ENCODE peak calls at places on chromosome 22, in seven cellular contexts. T, Z, D, S, G, O and E are unnamed samples.

GRCh38 chr22:27751277-27752070 is 50.1 kb downstream of the MN1 start:
- DNase-seq in Z (no peak), S (no peak), O (no peak), G (no peak), T (no peak), D (peak; percentile 4), E (no peak)

GRCh38 chr22:45452565-45453449 is 39.3 kb downstream of the RIBC2 start:
- DNase-seq in Z (no peak), G (no peak), O (no peak), S (no peak), T (no peak), D (no peak), E (peak; percentile 87)

GRCh38 chr22:18068381-18068988 is 9.3 kb upstream of the PEX26 start:
- DNase-seq in D (no peak), Z (no peak), S (no peak), G (no peak), T (no peak), O (no peak), E (peak; percentile 81)

GRCh38 chr22:32905400-32905799 is 103.9 kb downstream of the TIMP3 start:
- DNase-seq in O (no peak), T (no peak), S (no peak), D (no peak), Z (no peak), G (no peak), E (no peak)

GRCh38 chr22:22196018-22196533 is 48.5 kb upstream of the VPREB1 start:
- DNase-seq in O (no peak), Z (peak; percentile 65), G (no peak), D (no peak), T (no peak), S (no peak), E (no peak)

GRCh38 chr22:39230261-39231196 is 14.3 kb downstream of the PDGFB start:
- DNase-seq in D (no peak), S (no peak), G (no peak), Z (no peak), O (no peak), T (no peak), E (no peak)

GRCh38 chr22:18056161-18056666 is 21.6 kb upstream of the PEX26 start:
- DNase-seq in T (peak; percentile 56), Z (peak; percentile 73), G (peak; percentile 28), O (peak; percentile 44), S (peak; percentile 62), D (peak; percentile 84), E (peak; percentile 84)

GRCh38 chr22:23263651-23264555 is 83.6 kb downstream of the BCR start:
- DNase-seq in O (no peak), T (no peak), G (no peak), S (no peak), D (peak; percentile 88), Z (no peak), E (no peak)

GRCh38 chr22:39514373-39514973 is 5.9 kb upstream of the ATF4 start:
- DNase-seq in O (no peak), S (no peak), G (peak; percentile 64), D (no peak), Z (no peak), T (peak; percentile 62), E (peak; percentile 40)

DNA sequence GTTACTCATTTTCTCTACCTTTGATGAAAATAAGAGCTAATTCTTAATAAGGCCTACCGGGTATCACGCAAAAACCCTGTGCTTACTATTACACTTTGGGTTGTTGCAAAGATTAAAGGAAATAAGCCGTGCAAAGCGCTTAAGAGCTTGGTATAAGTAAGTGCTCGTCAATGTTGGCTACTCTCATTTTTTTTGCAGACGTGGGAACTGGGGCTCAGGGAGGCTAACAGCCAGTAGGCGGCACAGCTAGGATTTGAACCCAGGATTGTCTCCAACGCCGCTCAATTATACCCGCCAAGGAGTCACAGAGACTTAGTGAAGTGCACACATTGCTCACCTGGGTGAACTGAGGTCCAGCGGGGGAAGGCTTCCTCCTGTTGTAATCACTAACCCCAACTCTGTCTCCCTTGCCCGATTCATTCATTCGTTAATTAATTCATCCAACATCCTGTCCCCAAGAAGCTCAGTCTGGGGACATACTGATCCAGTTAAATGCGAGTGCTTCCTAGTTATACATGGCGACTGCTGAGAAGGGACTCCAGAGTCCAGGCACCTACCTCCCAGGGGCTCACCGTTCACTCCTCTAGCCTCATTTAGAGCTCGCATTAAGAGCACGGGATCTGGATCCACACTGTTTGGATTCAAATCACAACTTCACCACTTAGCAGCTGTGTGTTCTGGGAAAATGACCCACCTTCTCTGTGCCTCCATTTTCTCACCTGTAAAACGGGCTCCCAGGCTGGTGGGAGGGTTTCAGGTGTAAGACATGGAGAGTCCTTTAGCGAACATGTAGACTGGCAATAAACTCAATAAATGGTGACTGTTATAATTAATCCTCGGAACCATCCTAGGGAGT is 869 bp upstream of the MTFP1 start:
- DNase-seq in D (no peak), O (peak; percentile 30), Z (peak; percentile 40), T (no peak), G (no peak), S (no peak), E (no peak)
- TF ChIP-seq CTCF in D (no peak), O (no peak), Z (peak; percentile 16), T (peak; percentile 34), G (no peak), S (no peak), E (peak; percentile 27)

GRCh38 chr22:36573815-36574350 is 44.9 kb upstream of the EIF3D start:
- DNase-seq in O (no peak), D (no peak), T (no peak), Z (no peak), G (no peak), S (no peak), E (no peak)

GRCh38 chr22:36579441-36579840 is 50.5 kb upstream of the EIF3D start:
- DNase-seq in G (no peak), O (no peak), D (peak; percentile 21), T (no peak), S (no peak), Z (no peak), E (no peak)

GRCh38 chr22:36578619-36579018 is 49.7 kb upstream of the EIF3D start:
- DNase-seq in S (no peak), Z (no peak), O (no peak), G (no peak), D (peak; percentile 33), T (no peak), E (no peak)

GRCh38 chr22:36580371-36580770 is 51.4 kb upstream of the EIF3D start:
- DNase-seq in T (no peak), Z (no peak), O (no peak), D (no peak), S (no peak), G (no peak), E (no peak)

DNA sequence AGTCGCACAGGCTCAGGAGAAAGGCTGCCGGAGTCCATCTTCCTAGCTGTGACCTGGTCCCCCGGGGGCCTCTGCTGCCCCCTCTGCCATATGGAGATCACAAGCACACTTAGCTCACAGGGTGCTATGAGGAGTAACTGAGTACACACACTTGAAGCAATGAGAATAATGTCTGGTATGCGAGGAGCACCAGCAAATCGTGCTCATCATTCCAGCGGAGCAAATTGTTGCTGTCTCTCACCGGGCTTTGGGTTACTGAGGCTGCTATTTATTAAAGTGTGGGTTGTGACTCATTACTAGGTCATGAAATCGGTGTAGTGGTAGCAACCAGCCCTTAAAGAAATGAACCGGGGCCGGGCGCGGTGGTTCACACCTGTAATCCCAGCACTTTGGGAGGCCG is 48.1 kb upstream of the EIF3D start:
- DNase-seq in D (no peak), Z (no peak), O (peak; percentile 68), S (no peak), G (no peak), T (peak; percentile 93), E (peak; percentile 97)
- H3K4me3 ChIP-seq in D (no peak overlapping the region), Z (no peak overlapping the region), O (no peak overlapping the region), S (no peak overlapping the region), G (no peak overlapping the region), T (no peak overlapping the region), E (no peak overlapping the region)

DNA sequence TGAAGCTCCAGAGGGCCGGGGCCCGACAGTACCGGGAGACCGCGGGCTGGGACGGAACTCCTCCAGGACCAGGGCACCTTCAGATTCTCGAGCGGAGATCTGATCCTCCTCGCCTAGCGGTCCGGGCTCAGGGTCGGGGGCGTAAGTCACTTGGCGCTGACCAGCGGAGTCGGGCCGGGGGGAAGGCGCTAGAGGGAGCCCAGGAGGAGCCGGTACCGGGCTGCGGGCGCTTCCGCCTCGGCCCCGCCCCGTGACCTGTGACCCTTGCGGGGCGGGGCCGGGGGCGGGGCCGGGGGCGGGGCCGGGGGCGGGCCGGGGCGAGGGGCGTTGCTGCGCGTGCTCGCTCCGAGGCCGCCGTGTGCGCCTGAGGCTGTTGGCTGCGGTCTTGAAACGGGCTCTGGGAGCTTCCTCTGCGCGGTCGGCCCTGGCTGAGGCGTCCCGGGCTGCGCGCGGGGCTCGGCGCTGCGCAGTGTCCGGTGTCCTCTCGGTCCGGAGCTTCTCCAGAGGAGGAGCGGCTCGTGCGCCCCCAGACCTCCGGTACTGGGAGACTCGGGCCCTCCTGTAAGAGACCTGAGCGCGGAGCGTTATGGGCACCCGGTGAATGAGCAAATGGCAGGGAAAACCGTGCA is at the start of gene ARSA:
- DNase-seq in G (peak; percentile 89), T (peak; percentile 83), Z (peak; percentile 86), O (peak; percentile 56), S (peak; percentile 90), D (peak; percentile 96), E (peak; percentile 81)
- TF ChIP-seq CTCF in G (peak; percentile 34), T (peak; percentile 51), Z (peak; percentile 15), O (peak; percentile 32), S (peak; percentile 33), D (peak; percentile 22), E (no peak)

GRCh38 chr22:21043856-21044535 is 1.8 kb upstream of the LRRC74B start:
- DNase-seq in G (no peak), Z (no peak), D (peak; percentile 36), T (no peak), S (no peak), O (no peak), E (no peak)

GRCh38 chr22:21041937-21042336 is 3.8 kb upstream of the LRRC74B start:
- DNase-seq in O (no peak), T (peak; percentile 71), G (no peak), Z (no peak), D (no peak), S (no peak), E (peak; percentile 35)

GRCh38 chr22:21045585-21046294 is at the start of gene LRRC74B:
- DNase-seq in G (peak; percentile 92), Z (peak; percentile 94), S (peak; percentile 90), D (peak; percentile 92), O (peak; percentile 78), T (peak; percentile 95), E (peak; percentile 90)

GRCh38 chr22:21044931-21045584 is 688 bp upstream of the LRRC74B start:
- DNase-seq in S (no peak), Z (no peak), T (peak; percentile 89), D (peak; percentile 79), G (peak; percentile 67), O (no peak), E (peak; percentile 66)

DNA sequence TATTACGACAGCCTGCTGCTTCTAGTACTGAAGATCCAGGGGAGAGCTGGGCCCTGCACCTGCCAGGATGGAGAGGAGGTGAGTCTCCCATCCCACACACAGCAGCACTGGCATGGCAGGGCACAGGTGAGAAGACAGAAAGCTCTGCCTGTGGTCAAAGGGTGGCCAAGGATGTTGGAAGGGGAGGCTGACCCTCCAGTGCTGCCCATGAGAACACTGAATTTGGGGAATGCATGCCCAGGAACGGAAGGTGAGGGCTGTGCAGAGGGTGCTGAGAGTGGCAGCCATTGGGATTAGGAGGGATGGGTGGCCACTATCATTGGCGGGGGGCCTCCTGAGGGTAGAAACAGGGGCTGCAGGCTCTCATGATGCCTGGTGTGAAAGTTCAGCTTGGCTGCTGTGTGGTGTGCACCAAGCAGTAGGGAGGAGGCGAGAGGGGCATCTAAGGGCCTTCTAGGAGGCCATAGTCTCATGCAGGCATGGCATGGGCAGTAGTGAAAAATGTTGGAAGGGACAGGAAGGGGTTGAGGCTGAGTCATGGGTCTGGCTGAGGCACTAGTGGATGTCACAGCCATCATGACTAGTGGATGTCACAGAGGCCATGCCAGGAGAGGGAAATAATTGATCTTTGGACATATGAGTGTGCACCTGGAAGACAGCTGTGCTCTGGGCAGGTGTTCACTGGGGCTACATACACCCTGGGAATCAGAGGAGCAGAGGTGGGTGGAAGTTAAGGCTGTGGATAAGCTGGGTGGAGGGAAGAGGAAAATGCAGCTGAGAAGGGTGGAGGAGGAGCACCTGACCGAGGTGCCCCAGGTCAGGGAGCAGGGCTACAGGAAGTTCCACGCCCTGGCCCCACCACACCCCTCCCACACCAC is 2.5 kb upstream of the LRRC74B start:
- DNase-seq in G (no peak), S (peak; percentile 63), O (no peak), T (no peak), Z (no peak), D (peak; percentile 22), E (no peak)
- H3K4me3 ChIP-seq in G (peak overlapping the region; percentile 77), S (no peak overlapping the region), O (no peak overlapping the region), T (no peak overlapping the region), Z (no peak overlapping the region), D (no peak overlapping the region), E (no peak overlapping the region)